ENCODE peak calls at places on chromosomes 3 and 15, in ten cellular contexts. R, M, K, G, N, C, F, E, D and O are unnamed samples.
A peak's percentile ranks its signal among the peaks of the same experiment; 100 is the strongest.

GRCh38 chr3:103166890-103167289 is 732.1 kb downstream of the ZPLD1 start:
- DNase-seq in R (peak; percentile 14), M (no peak), K (no peak), G (no peak), N (no peak), C (no peak), F (no peak), E (no peak), D (no peak), O (no peak)

GRCh38 chr3:77373619-77374018 is 333.7 kb downstream of the ROBO2 start:
- DNase-seq in R (no peak), M (no peak), K (no peak), G (no peak), N (no peak), C (no peak), F (no peak), E (no peak), D (no peak), O (no peak)

GRCh38 chr3:135558906-135559305 is 406.6 kb upstream of the PPP2R3A start:
- DNase-seq in R (no peak), M (no peak), K (no peak), G (no peak), N (no peak), C (no peak), F (no peak), E (no peak), D (no peak), O (no peak)

GRCh38 chr3:73137736-73138403 is 76.4 kb downstream of the EBLN2 start:
- DNase-seq in R (no peak), M (no peak), K (no peak), G (no peak), N (no peak), C (no peak), F (no peak), E (no peak), D (no peak), O (no peak)

GRCh38 chr3:78645628-78646310 is 1122.0 kb downstream of the ROBO1 start:
- DNase-seq in R (no peak), M (no peak), K (no peak), G (peak; percentile 81), N (peak; percentile 90), C (peak; percentile 83), F (peak; percentile 87), E (no peak), D (no peak), O (no peak)

GRCh38 chr3:153963012-153963411 is 158.2 kb upstream of the ARHGEF26 start:
- DNase-seq in R (no peak), M (no peak), K (no peak), G (no peak), N (no peak), C (no peak), F (no peak), E (no peak), D (no peak), O (no peak)

GRCh38 chr3:64152100-64152499 is 73.2 kb downstream of the PRICKLE2 start:
- DNase-seq in R (no peak), M (no peak), K (no peak), G (peak; percentile 78), N (peak; percentile 92), C (peak; percentile 94), F (peak; percentile 90), E (no peak), D (no peak), O (no peak)

GRCh38 chr15:101308604-101309435 is 13.8 kb upstream of the SNRPA1 start:
- DNase-seq in R (peak; percentile 39), M (peak; percentile 3), K (no peak), G (no peak), N (no peak), C (no peak), F (no peak), E (peak; percentile 36), D (no peak), O (no peak)

GRCh38 chr15:34708422-34708821 is 46.4 kb downstream of the GJD2 start:
- DNase-seq in R (no peak), M (no peak), K (no peak), G (peak; percentile 79), N (peak; percentile 68), C (peak; percentile 65), F (peak; percentile 76), E (no peak), D (no peak), O (no peak)

GRCh38 chr15:63461230-63461629 is 43.2 kb upstream of the USP3 start:
- DNase-seq in R (no peak), M (no peak), K (peak; percentile 70), G (no peak), N (no peak), C (no peak), F (no peak), E (no peak), D (no peak), O (no peak)

GRCh38 chr3:53629396-53629711 is 134.9 kb downstream of the CACNA1D start:
- DNase-seq in R (no peak), M (no peak), K (no peak), G (no peak), N (no peak), C (no peak), F (no peak), E (no peak), D (no peak), O (no peak)

GRCh38 chr3:13653631-13654279 is 104.8 kb downstream of the FBLN2 start:
- DNase-seq in R (no peak), M (no peak), K (no peak), G (peak; percentile 42), N (no peak), C (no peak), F (no peak), E (no peak), D (peak; percentile 1), O (no peak)

GRCh38 chr3:197711973-197712707 is 24.6 kb downstream of the RUBCN start:
- DNase-seq in R (peak; percentile 92), M (peak; percentile 91), K (peak; percentile 50), G (peak; percentile 99), N (peak; percentile 99), C (peak; percentile 99), F (peak; percentile 98), E (peak; percentile 87), D (peak; percentile 88), O (peak; percentile 92)

GRCh38 chr15:100987143-100987542 is 68.0 kb downstream of the LRRK1 start:
- DNase-seq in R (no peak), M (no peak), K (no peak), G (peak; percentile 67), N (peak; percentile 38), C (peak; percentile 11), F (peak; percentile 68), E (no peak), D (no peak), O (no peak)

GRCh38 chr3:128736598-128736997 is 10.6 kb downstream of the RAB7A start:
- DNase-seq in R (no peak), M (no peak), K (no peak), G (peak; percentile 75), N (peak; percentile 41), C (no peak), F (peak; percentile 57), E (no peak), D (no peak), O (no peak)

GRCh38 chr3:194691481-194692281 is 6.0 kb downstream of the FAM43A start:
- DNase-seq in R (no peak), M (no peak), K (no peak), G (no peak), N (peak; percentile 32), C (no peak), F (peak; percentile 62), E (no peak), D (no peak), O (no peak)
- H3K4me3 ChIP-seq in R (no peak overlapping the region), M (no peak overlapping the region), K (no peak overlapping the region), G (no peak overlapping the region), N (no peak overlapping the region), C (no peak overlapping the region), F (no peak overlapping the region), E (no peak overlapping the region), D (no peak overlapping the region), O (no peak overlapping the region)

DNA sequence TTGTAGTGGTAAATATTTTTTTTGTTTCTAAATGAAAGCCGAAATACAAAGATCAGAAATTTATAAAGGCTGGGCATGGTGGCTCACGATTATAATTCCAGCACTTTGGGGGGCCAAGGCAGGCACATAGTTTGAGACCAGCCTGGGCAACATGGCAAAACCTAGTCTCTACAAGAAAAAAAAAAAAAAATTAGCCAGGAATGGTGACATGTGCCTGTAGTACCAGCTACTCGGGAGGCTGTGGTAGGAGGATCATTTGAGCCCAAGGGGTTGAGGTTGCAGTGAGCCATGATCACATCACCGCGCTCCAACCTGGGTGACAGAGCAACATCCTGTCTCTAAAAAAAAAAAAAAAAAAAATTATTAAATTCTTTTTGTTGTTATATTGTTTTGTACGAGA is 6.9 kb downstream of the DENND4A start:
- DNase-seq in R (no peak), M (no peak), K (no peak), G (no peak), N (no peak), C (no peak), F (no peak), E (no peak), D (no peak), O (no peak)
- H3K4me3 ChIP-seq in R (no peak overlapping the region), M (no peak overlapping the region), K (no peak overlapping the region), G (no peak overlapping the region), N (no peak overlapping the region), C (no peak overlapping the region), F (no peak overlapping the region), E (no peak overlapping the region), D (no peak overlapping the region), O (no peak overlapping the region)

GRCh38 chr15:40081691-40082194 is 26.9 kb downstream of the BMF start:
- DNase-seq in R (peak; percentile 92), M (peak; percentile 86), K (no peak), G (peak; percentile 80), N (peak; percentile 55), C (peak; percentile 93), F (peak; percentile 80), E (peak; percentile 65), D (peak; percentile 43), O (peak; percentile 71)

GRCh38 chr15:40082195-40082868 is 26.3 kb downstream of the BMF start:
- DNase-seq in R (no peak), M (no peak), K (no peak), G (no peak), N (no peak), C (no peak), F (no peak), E (no peak), D (no peak), O (no peak)

GRCh38 chr15:40080104-40080503 is 28.6 kb downstream of the BMF start:
- DNase-seq in R (no peak), M (no peak), K (no peak), G (no peak), N (no peak), C (no peak), F (no peak), E (no peak), D (no peak), O (no peak)

GRCh38 chr15:40079456-40079855 is 29.2 kb downstream of the BMF start:
- DNase-seq in R (no peak), M (no peak), K (no peak), G (no peak), N (no peak), C (no peak), F (no peak), E (no peak), D (no peak), O (no peak)

GRCh38 chr15:40080847-40081246 is 27.8 kb downstream of the BMF start:
- DNase-seq in R (no peak), M (no peak), K (no peak), G (peak; percentile 33), N (no peak), C (no peak), F (no peak), E (no peak), D (no peak), O (no peak)
- H3K4me3 ChIP-seq in R (peak overlapping the region; percentile 49), M (peak overlapping the region; percentile 48), K (no peak overlapping the region), G (no peak overlapping the region), N (no peak overlapping the region), C (no peak overlapping the region), F (no peak overlapping the region), E (peak overlapping the region; percentile 46), D (peak overlapping the region; percentile 58), O (peak overlapping the region; percentile 42)

GRCh38 chr15:32030795-32031194 is 480 bp downstream of the CHRNA7 start:
- DNase-seq in R (no peak), M (no peak), K (no peak), G (peak; percentile 6), N (no peak), C (no peak), F (peak; percentile 1), E (no peak), D (no peak), O (no peak)
- H3K4me3 ChIP-seq in R (peak overlapping the region; percentile 65), M (peak overlapping the region; percentile 55), K (peak overlapping the region; percentile 67), G (peak overlapping the region; percentile 57), N (no peak overlapping the region), C (no peak overlapping the region), F (peak overlapping the region; percentile 37), E (peak overlapping the region; percentile 57), D (peak overlapping the region; percentile 83), O (peak overlapping the region; percentile 60)